ENCODE peak calls at places on chromosomes 5 and 9, in seven cellular contexts. E is T-helper 9 cell; T is activated naive CD4-positive, alpha-beta T cell treated with anti-CD3 and anti-CD28 coated beads for 36 hours; O is Panc1; U is C1 segment of cervical spinal cord; F is M059J; V is effector memory CD8-positive, alpha-beta T cell. K is an unnamed sample.

GRCh38 chr9:94645901-94646300 is 6.6 kb upstream of the FBP1 start:
- DNase-seq in E (no peak), T (no peak), O (no peak), U (no peak), F (no peak), V (no peak), K (no peak)

GRCh38 chr5:25955337-25955736 is 1083.0 kb downstream of the CDH9 start:
- DNase-seq in E (no peak), T (no peak), O (no peak), U (no peak), F (no peak), V (no peak), K (no peak)

GRCh38 chr9:73093740-73094379 is 57.8 kb upstream of the ANXA1 start:
- DNase-seq in E (no peak), T (no peak), O (no peak), U (no peak), F (peak), V (no peak), K (peak)

GRCh38 chr9:17063535-17064135 is 71.2 kb upstream of the CNTLN start:
- DNase-seq in E (no peak), T (peak), O (peak), U (no peak), F (peak), V (no peak), K (peak)

GRCh38 chr5:126445502-126446174 is 22.4 kb downstream of the GRAMD2B start:
- DNase-seq in E (no peak), T (no peak), O (no peak), U (no peak), F (peak), V (no peak), K (no peak)

GRCh38 chr9:89623925-89624420 is 19.2 kb downstream of the GADD45G start:
- DNase-seq in E (no peak), T (no peak), O (no peak), U (no peak), F (no peak), V (no peak), K (no peak)

GRCh38 chr5:852431-853401 is 1.9 kb upstream of the ZDHHC11 start:
- DNase-seq in E (no peak), T (no peak), O (no peak), U (no peak), F (no peak), V (no peak), K (no peak)

GRCh38 chr9:129513856-129514496 is 106.9 kb downstream of the C9orf50 start:
- DNase-seq in E (no peak), T (no peak), O (no peak), U (no peak), F (no peak), V (no peak), K (no peak)

GRCh38 chr5:50657044-50657443 is 9.4 kb upstream of the PARP8 start:
- DNase-seq in E (no peak), T (no peak), O (no peak), U (no peak), F (no peak), V (no peak), K (no peak)

GRCh38 chr9:114098660-114099522 is at the start of gene KIF12:
- DNase-seq in E (no peak), T (peak), O (no peak), U (no peak), F (peak), V (no peak), K (no peak)

GRCh38 chr5:6820851-6821479 is 107.7 kb downstream of the TENT4A start:
- DNase-seq in E (peak), T (peak), O (peak), U (no peak), F (no peak), V (peak), K (peak)

GRCh38 chr5:136028090-136028489 is 698 bp upstream of the TGFBI start:
- DNase-seq in E (no peak), T (no peak), O (no peak), U (no peak), F (no peak), V (no peak), K (no peak)

GRCh38 chr9:32644698-32645097 is 9.2 kb upstream of the TAF1L start:
- DNase-seq in E (no peak), T (no peak), O (no peak), U (no peak), F (peak), V (no peak), K (peak)

GRCh38 chr9:114387678-114388431 is at the start of gene AKNA:
- DNase-seq in E (peak), T (peak), O (no peak), U (peak), F (no peak), V (peak), K (peak)